ENCODE peak calls at places on chromosome 22, in ten cellular contexts. One of them, this sample, is unnamed.
A peak's percentile ranks its signal among the peaks of the same experiment; 100 is the strongest.

GRCh38 chr22:49392247-49392646 is 435.4 kb downstream of the BRD1 start:
- DNase-seq in colonic mucosa: no peak
- DNase-seq in left ventricle myocardium inferior: no peak
- DNase-seq in AG04450: no peak
- DNase-seq in fibroblast of the aortic adventitia: no peak
- DNase-seq in neural progenitor cell: no peak
- DNase-seq in neural crest cell: no peak
- DNase-seq in ascending aorta: peak; percentile 18
- DNase-seq in astrocyte of the spinal cord: no peak
- DNase-seq in cardiac fibroblast: no peak
- DNase-seq in this sample: no peak

GRCh38 chr22:24952837-24953293 is 349 bp downstream of the KIAA1671 start:
- DNase-seq in colonic mucosa: peak; percentile 59
- DNase-seq in left ventricle myocardium inferior: peak; percentile 41
- DNase-seq in AG04450: no peak
- DNase-seq in fibroblast of the aortic adventitia: peak; percentile 61
- DNase-seq in neural progenitor cell: peak; percentile 88
- DNase-seq in neural crest cell: peak; percentile 44
- DNase-seq in ascending aorta: peak; percentile 75
- DNase-seq in astrocyte of the spinal cord: peak; percentile 64
- DNase-seq in cardiac fibroblast: peak; percentile 61
- DNase-seq in this sample: peak; percentile 77

GRCh38 chr22:49422668-49423067 is 405.0 kb downstream of the BRD1 start:
- DNase-seq in colonic mucosa: no peak
- DNase-seq in left ventricle myocardium inferior: no peak
- DNase-seq in AG04450: no peak
- DNase-seq in fibroblast of the aortic adventitia: no peak
- DNase-seq in neural progenitor cell: no peak
- DNase-seq in neural crest cell: no peak
- DNase-seq in ascending aorta: no peak
- DNase-seq in astrocyte of the spinal cord: no peak
- DNase-seq in cardiac fibroblast: no peak
- DNase-seq in this sample: no peak

GRCh38 chr22:32462452-32462851 is 1.8 kb downstream of the BPIFC start:
- DNase-seq in colonic mucosa: no peak
- DNase-seq in left ventricle myocardium inferior: no peak
- DNase-seq in AG04450: no peak
- DNase-seq in fibroblast of the aortic adventitia: no peak
- DNase-seq in neural progenitor cell: no peak
- DNase-seq in neural crest cell: no peak
- DNase-seq in ascending aorta: no peak
- DNase-seq in astrocyte of the spinal cord: no peak
- DNase-seq in cardiac fibroblast: no peak
- DNase-seq in this sample: no peak

GRCh38 chr22:45162531-45162930 is 1.2 kb upstream of the NUP50 start:
- DNase-seq in colonic mucosa: peak; percentile 22
- DNase-seq in left ventricle myocardium inferior: no peak
- DNase-seq in AG04450: no peak
- DNase-seq in fibroblast of the aortic adventitia: peak; percentile 17
- DNase-seq in neural progenitor cell: peak; percentile 4
- DNase-seq in neural crest cell: no peak
- DNase-seq in ascending aorta: no peak
- DNase-seq in astrocyte of the spinal cord: no peak
- DNase-seq in cardiac fibroblast: no peak
- DNase-seq in this sample: no peak

GRCh38 chr22:35219012-35219411 is 38.3 kb upstream of the HMGXB4 start:
- DNase-seq in colonic mucosa: no peak
- DNase-seq in left ventricle myocardium inferior: no peak
- DNase-seq in AG04450: peak; percentile 7
- DNase-seq in fibroblast of the aortic adventitia: peak; percentile 6
- DNase-seq in neural progenitor cell: no peak
- DNase-seq in neural crest cell: no peak
- DNase-seq in ascending aorta: no peak
- DNase-seq in astrocyte of the spinal cord: peak; percentile 35
- DNase-seq in cardiac fibroblast: peak; percentile 56
- DNase-seq in this sample: no peak

GRCh38 chr22:26763633-26764295 is 106.4 kb downstream of the MIAT start:
- DNase-seq in colonic mucosa: no peak
- DNase-seq in left ventricle myocardium inferior: no peak
- DNase-seq in AG04450: no peak
- DNase-seq in fibroblast of the aortic adventitia: peak; percentile 57
- DNase-seq in neural progenitor cell: no peak
- DNase-seq in neural crest cell: no peak
- DNase-seq in ascending aorta: no peak
- DNase-seq in astrocyte of the spinal cord: no peak
- DNase-seq in cardiac fibroblast: peak; percentile 68
- DNase-seq in this sample: no peak

GRCh38 chr22:27327981-27328721 is 473.4 kb downstream of the MN1 start:
- DNase-seq in colonic mucosa: no peak
- DNase-seq in left ventricle myocardium inferior: no peak
- DNase-seq in AG04450: no peak
- DNase-seq in fibroblast of the aortic adventitia: no peak
- DNase-seq in neural progenitor cell: no peak
- DNase-seq in neural crest cell: no peak
- DNase-seq in ascending aorta: no peak
- DNase-seq in astrocyte of the spinal cord: no peak
- DNase-seq in cardiac fibroblast: peak; percentile 18
- DNase-seq in this sample: no peak

GRCh38 chr22:48424661-48425060 is 1403.0 kb downstream of the BRD1 start:
- DNase-seq in colonic mucosa: no peak
- DNase-seq in left ventricle myocardium inferior: no peak
- DNase-seq in AG04450: no peak
- DNase-seq in fibroblast of the aortic adventitia: no peak
- DNase-seq in neural progenitor cell: no peak
- DNase-seq in neural crest cell: no peak
- DNase-seq in ascending aorta: peak; percentile 60
- DNase-seq in astrocyte of the spinal cord: no peak
- DNase-seq in cardiac fibroblast: no peak
- DNase-seq in this sample: no peak

DNA sequence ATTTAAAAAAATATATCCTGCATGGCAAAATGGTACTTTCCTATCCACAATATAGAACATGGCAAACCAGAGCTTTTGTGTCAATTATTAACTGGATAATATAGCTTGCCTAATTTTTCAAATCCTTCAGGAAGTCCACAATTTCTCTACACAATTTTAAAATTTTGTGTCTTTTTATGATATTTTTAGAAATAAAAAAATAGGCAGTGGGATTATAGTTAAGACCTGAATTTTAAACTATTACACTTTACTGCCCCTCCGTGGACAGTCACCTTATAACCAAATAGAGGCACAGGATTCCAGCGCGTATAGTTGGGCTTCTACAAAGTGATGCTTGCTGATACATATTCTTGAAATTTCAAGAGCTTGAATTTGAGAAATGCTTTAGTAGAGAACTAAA is 2.1 kb upstream of the DMC1 start:
- DNase-seq in colonic mucosa: peak; percentile 36
- DNase-seq in left ventricle myocardium inferior: no peak
- DNase-seq in AG04450: no peak
- DNase-seq in fibroblast of the aortic adventitia: peak; percentile 79
- DNase-seq in neural progenitor cell: peak; percentile 69
- DNase-seq in neural crest cell: peak; percentile 33
- DNase-seq in ascending aorta: no peak
- DNase-seq in astrocyte of the spinal cord: peak; percentile 63
- DNase-seq in cardiac fibroblast: peak; percentile 77
- DNase-seq in this sample: peak; percentile 35
- TF ChIP-seq CTCF in colonic mucosa: peak; percentile 30
- TF ChIP-seq CTCF in left ventricle myocardium inferior: peak; percentile 64
- TF ChIP-seq CTCF in AG04450: peak; percentile 55
- TF ChIP-seq CTCF in fibroblast of the aortic adventitia: peak; percentile 54
- TF ChIP-seq CTCF in neural progenitor cell: peak; percentile 71
- TF ChIP-seq CTCF in neural crest cell: peak; percentile 77
- TF ChIP-seq CTCF in ascending aorta: peak; percentile 51
- TF ChIP-seq CTCF in astrocyte of the spinal cord: peak; percentile 55
- TF ChIP-seq CTCF in cardiac fibroblast: peak; percentile 55
- TF ChIP-seq CTCF in this sample: peak; percentile 30

GRCh38 chr22:50627914-50628542 is at the start of gene ARSA:
- DNase-seq in colonic mucosa: peak; percentile 81
- DNase-seq in left ventricle myocardium inferior: peak; percentile 85
- DNase-seq in AG04450: peak; percentile 43
- DNase-seq in fibroblast of the aortic adventitia: peak; percentile 78
- DNase-seq in neural progenitor cell: peak; percentile 95
- DNase-seq in neural crest cell: peak; percentile 60
- DNase-seq in ascending aorta: peak; percentile 86
- DNase-seq in astrocyte of the spinal cord: peak; percentile 77
- DNase-seq in cardiac fibroblast: peak; percentile 82
- DNase-seq in this sample: peak; percentile 76
- TF ChIP-seq CTCF in colonic mucosa: no peak
- TF ChIP-seq CTCF in left ventricle myocardium inferior: peak; percentile 58
- TF ChIP-seq CTCF in AG04450: peak; percentile 38
- TF ChIP-seq CTCF in fibroblast of the aortic adventitia: peak; percentile 51
- TF ChIP-seq CTCF in neural progenitor cell: peak; percentile 46
- TF ChIP-seq CTCF in neural crest cell: peak; percentile 38
- TF ChIP-seq CTCF in ascending aorta: peak; percentile 1
- TF ChIP-seq CTCF in astrocyte of the spinal cord: peak; percentile 44
- TF ChIP-seq CTCF in cardiac fibroblast: peak; percentile 41
- TF ChIP-seq CTCF in this sample: peak; percentile 13

GRCh38 chr22:29700949-29701927 is 18.6 kb upstream of the CABP7 start:
- DNase-seq in colonic mucosa: peak; percentile 46
- DNase-seq in left ventricle myocardium inferior: no peak
- DNase-seq in AG04450: no peak
- DNase-seq in fibroblast of the aortic adventitia: no peak
- DNase-seq in neural progenitor cell: peak; percentile 77
- DNase-seq in neural crest cell: no peak
- DNase-seq in ascending aorta: no peak
- DNase-seq in astrocyte of the spinal cord: no peak
- DNase-seq in cardiac fibroblast: peak; percentile 33
- DNase-seq in this sample: peak; percentile 31
- TF ChIP-seq CTCF in colonic mucosa: no peak
- TF ChIP-seq CTCF in left ventricle myocardium inferior: no peak
- TF ChIP-seq CTCF in AG04450: peak; percentile 25
- TF ChIP-seq CTCF in fibroblast of the aortic adventitia: no peak
- TF ChIP-seq CTCF in neural progenitor cell: peak; percentile 46
- TF ChIP-seq CTCF in neural crest cell: peak; percentile 49
- TF ChIP-seq CTCF in ascending aorta: no peak
- TF ChIP-seq CTCF in astrocyte of the spinal cord: peak; percentile 33
- TF ChIP-seq CTCF in cardiac fibroblast: peak; percentile 19
- TF ChIP-seq CTCF in this sample: no peak

GRCh38 chr22:50606126-50606525 is 5.5 kb downstream of the MAPK8IP2 start:
- DNase-seq in colonic mucosa: no peak
- DNase-seq in left ventricle myocardium inferior: no peak
- DNase-seq in AG04450: no peak
- DNase-seq in fibroblast of the aortic adventitia: no peak
- DNase-seq in neural progenitor cell: no peak
- DNase-seq in neural crest cell: no peak
- DNase-seq in ascending aorta: no peak
- DNase-seq in astrocyte of the spinal cord: no peak
- DNase-seq in cardiac fibroblast: no peak
- DNase-seq in this sample: no peak
- TF ChIP-seq CTCF in colonic mucosa: no peak
- TF ChIP-seq CTCF in left ventricle myocardium inferior: no peak
- TF ChIP-seq CTCF in AG04450: peak; percentile 3
- TF ChIP-seq CTCF in fibroblast of the aortic adventitia: no peak
- TF ChIP-seq CTCF in neural progenitor cell: peak; percentile 17
- TF ChIP-seq CTCF in neural crest cell: no peak
- TF ChIP-seq CTCF in ascending aorta: no peak
- TF ChIP-seq CTCF in astrocyte of the spinal cord: no peak
- TF ChIP-seq CTCF in cardiac fibroblast: no peak
- TF ChIP-seq CTCF in this sample: no peak

GRCh38 chr22:20016734-20017621 is at the start of gene ARVCF:
- DNase-seq in colonic mucosa: peak; percentile 94
- DNase-seq in left ventricle myocardium inferior: peak; percentile 95
- DNase-seq in AG04450: peak; percentile 73
- DNase-seq in fibroblast of the aortic adventitia: peak; percentile 86
- DNase-seq in neural progenitor cell: peak; percentile 94
- DNase-seq in neural crest cell: peak; percentile 89
- DNase-seq in ascending aorta: peak; percentile 93
- DNase-seq in astrocyte of the spinal cord: peak; percentile 87
- DNase-seq in cardiac fibroblast: peak; percentile 91
- DNase-seq in this sample: peak; percentile 90
- TF ChIP-seq CTCF in colonic mucosa: no peak
- TF ChIP-seq CTCF in left ventricle myocardium inferior: peak; percentile 53
- TF ChIP-seq CTCF in AG04450: no peak
- TF ChIP-seq CTCF in fibroblast of the aortic adventitia: peak; percentile 16
- TF ChIP-seq CTCF in neural progenitor cell: no peak
- TF ChIP-seq CTCF in neural crest cell: peak; percentile 42
- TF ChIP-seq CTCF in ascending aorta: peak; percentile 48
- TF ChIP-seq CTCF in astrocyte of the spinal cord: no peak
- TF ChIP-seq CTCF in cardiac fibroblast: no peak
- TF ChIP-seq CTCF in this sample: no peak

This sample was measured in endothelial cell.